ENCODE peak calls at places on chromosome 10, in four cellular contexts. One of them, this sample, is unnamed.

GRCh38 chr10:65083222-65083621 is 1562.0 kb downstream of the REEP3 start:
- DNase-seq in neural progenitor cell: no peak
- DNase-seq in SW480: no peak
- DNase-seq in WTC11: no peak
- DNase-seq in this sample: no peak

GRCh38 chr10:116408716-116409115 is 18.9 kb upstream of the PNLIPRP3 start:
- DNase-seq in neural progenitor cell: peak
- DNase-seq in SW480: no peak
- DNase-seq in WTC11: no peak
- DNase-seq in this sample: no peak

GRCh38 chr10:77131214-77131613 is 506.4 kb downstream of the KCNMA1 start:
- DNase-seq in neural progenitor cell: no peak
- DNase-seq in SW480: no peak
- DNase-seq in WTC11: no peak
- DNase-seq in this sample: no peak

GRCh38 chr10:7819126-7819470 is 793 bp downstream of the TAF3 start:
- DNase-seq in neural progenitor cell: peak
- DNase-seq in SW480: peak
- DNase-seq in WTC11: peak
- DNase-seq in this sample: peak

GRCh38 chr10:62121197-62121550 is 147.5 kb downstream of the RTKN2 start:
- DNase-seq in neural progenitor cell: no peak
- DNase-seq in SW480: no peak
- DNase-seq in WTC11: no peak
- DNase-seq in this sample: no peak

GRCh38 chr10:71266147-71266917 is 52.7 kb upstream of the SLC29A3 start:
- DNase-seq in neural progenitor cell: no peak
- DNase-seq in SW480: peak
- DNase-seq in WTC11: peak
- DNase-seq in this sample: no peak

GRCh38 chr10:74103560-74104248 is 46.9 kb downstream of the AP3M1 start:
- DNase-seq in neural progenitor cell: peak
- DNase-seq in SW480: peak
- DNase-seq in WTC11: no peak
- DNase-seq in this sample: peak

GRCh38 chr10:14450041-14450491 is 119.3 kb upstream of the FRMD4A start:
- DNase-seq in neural progenitor cell: no peak
- DNase-seq in SW480: no peak
- DNase-seq in WTC11: no peak
- DNase-seq in this sample: no peak

GRCh38 chr10:125064681-125065492 is 95.5 kb downstream of the CTBP2 start:
- DNase-seq in neural progenitor cell: no peak
- DNase-seq in SW480: peak
- DNase-seq in WTC11: no peak
- DNase-seq in this sample: peak

GRCh38 chr10:113492181-113492580 is 60.7 kb upstream of the HABP2 start:
- DNase-seq in neural progenitor cell: no peak
- DNase-seq in SW480: no peak
- DNase-seq in WTC11: no peak
- DNase-seq in this sample: no peak

GRCh38 chr10:13913890-13914289 is 327.1 kb downstream of the PRPF18 start:
- DNase-seq in neural progenitor cell: no peak
- DNase-seq in SW480: no peak
- DNase-seq in WTC11: no peak
- DNase-seq in this sample: no peak

GRCh38 chr10:44830022-44830421 is 81.1 kb upstream of the TMEM72 start:
- DNase-seq in neural progenitor cell: no peak
- DNase-seq in SW480: no peak
- DNase-seq in WTC11: no peak
- DNase-seq in this sample: no peak

GRCh38 chr10:31962826-31963597 is 34.4 kb upstream of the ARHGAP12 start:
- DNase-seq in neural progenitor cell: no peak
- DNase-seq in SW480: peak
- DNase-seq in WTC11: no peak
- DNase-seq in this sample: no peak

GRCh38 chr10:71860243-71861029 is 9.4 kb upstream of the PSAP start:
- DNase-seq in neural progenitor cell: peak
- DNase-seq in SW480: peak
- DNase-seq in WTC11: peak
- DNase-seq in this sample: peak

GRCh38 chr10:117752103-117752502 is 209.6 kb downstream of the EMX2 start:
- DNase-seq in neural progenitor cell: no peak
- DNase-seq in SW480: no peak
- DNase-seq in WTC11: no peak
- DNase-seq in this sample: no peak

GRCh38 chr10:85927952-85928677 is 438.5 kb downstream of the GRID1 start:
- DNase-seq in neural progenitor cell: no peak
- DNase-seq in SW480: no peak
- DNase-seq in WTC11: no peak
- DNase-seq in this sample: no peak

GRCh38 chr10:34682580-34682979 is 132.5 kb downstream of the PARD3 start:
- DNase-seq in neural progenitor cell: no peak
- DNase-seq in SW480: no peak
- DNase-seq in WTC11: no peak
- DNase-seq in this sample: no peak

GRCh38 chr10:121524138-121524817 is 74.0 kb downstream of the FGFR2 start:
- DNase-seq in neural progenitor cell: no peak
- DNase-seq in SW480: no peak
- DNase-seq in WTC11: no peak
- DNase-seq in this sample: no peak

GRCh38 chr10:42992957-42993390 is 83.9 kb upstream of the RET start:
- DNase-seq in neural progenitor cell: no peak
- DNase-seq in SW480: no peak
- DNase-seq in WTC11: no peak
- DNase-seq in this sample: no peak

GRCh38 chr10:132687893-132688579 is 97.9 kb downstream of the NKX6-2 start:
- DNase-seq in neural progenitor cell: no peak
- DNase-seq in SW480: no peak
- DNase-seq in WTC11: peak
- DNase-seq in this sample: no peak

GRCh38 chr10:58473966-58474365 is 38.7 kb upstream of the BICC1 start:
- DNase-seq in neural progenitor cell: no peak
- DNase-seq in SW480: no peak
- DNase-seq in WTC11: no peak
- DNase-seq in this sample: no peak

This sample was measured in KBM-7.